ENCODE peak calls at places on chromosomes 3 and 15, in five cellular contexts. A is tibial nerve, X is stomach, U is breast epithelium, R is H1. P is an unnamed sample.

GRCh38 chr3:105555206-105555605 is 188.5 kb downstream of the ALCAM start:
- DNase-seq in A (no peak), X (no peak), U (no peak), R (no peak), P (no peak)

GRCh38 chr3:18159681-18160080 is 265.5 kb downstream of the SATB1 start:
- DNase-seq in A (no peak), X (no peak), U (no peak), R (no peak), P (no peak)

GRCh38 chr3:18559323-18559972 is 134.3 kb upstream of the SATB1 start:
- DNase-seq in A (no peak), X (peak; percentile 30), U (no peak), R (peak; percentile 27), P (no peak)

GRCh38 chr15:54206586-54207321 is 228.5 kb downstream of the UNC13C start:
- DNase-seq in A (no peak), X (no peak), U (no peak), R (no peak), P (no peak)

GRCh38 chr15:97521894-97522293 is 438.6 kb upstream of the ARRDC4 start:
- DNase-seq in A (no peak), X (no peak), U (no peak), R (no peak), P (no peak)

GRCh38 chr3:45166283-45166879 is 20.2 kb upstream of the CDCP1 start:
- DNase-seq in A (no peak), X (no peak), U (no peak), R (no peak), P (peak; percentile 45)

GRCh38 chr3:30642715-30643361 is 36.4 kb downstream of the TGFBR2 start:
- DNase-seq in A (no peak), X (no peak), U (no peak), R (no peak), P (no peak)

GRCh38 chr3:154783053-154784037 is 296.8 kb upstream of the MME start:
- DNase-seq in A (no peak), X (no peak), U (no peak), R (no peak), P (no peak)

GRCh38 chr3:71495708-71496472 is 87.6 kb downstream of the FOXP1 start:
- DNase-seq in A (no peak), X (no peak), U (no peak), R (no peak), P (no peak)

GRCh38 chr3:46113608-46114007 is 86.3 kb upstream of the XCR1 start:
- DNase-seq in A (no peak), X (no peak), U (no peak), R (no peak), P (no peak)

GRCh38 chr15:64901914-64902313 is 9.8 kb upstream of the ANKDD1A start:
- DNase-seq in A (no peak), X (no peak), U (no peak), R (no peak), P (no peak)

GRCh38 chr15:57570994-57571393 is 20.7 kb upstream of the MYZAP start:
- DNase-seq in A (no peak), X (no peak), U (no peak), R (no peak), P (no peak)

GRCh38 chr3:161475905-161476304 is 20.7 kb upstream of the OTOL1 start:
- DNase-seq in A (no peak), X (no peak), U (no peak), R (no peak), P (no peak)

GRCh38 chr3:170128977-170129431 is 52.5 kb downstream of the PHC3 start:
- DNase-seq in A (no peak), X (no peak), U (no peak), R (no peak), P (no peak)

GRCh38 chr15:48046813-48047483 is 73.8 kb upstream of the SLC24A5 start:
- DNase-seq in A (no peak), X (no peak), U (no peak), R (no peak), P (no peak)

GRCh38 chr15:35066094-35066493 is 19.0 kb downstream of the NANOGP8 start:
- DNase-seq in A (no peak), X (no peak), U (no peak), R (no peak), P (no peak)

GRCh38 chr15:90059208-90059985 is 42.9 kb downstream of the IDH2 start:
- DNase-seq in A (peak; percentile 40), X (peak; percentile 73), U (peak; percentile 59), R (no peak), P (peak; percentile 98)

GRCh38 chr3:189165092-189165491 is 6.7 kb upstream of the TPRG1 start:
- DNase-seq in A (no peak), X (peak; percentile 33), U (no peak), R (no peak), P (no peak)

GRCh38 chr3:38332202-38332601 is 14.4 kb upstream of the XYLB start:
- DNase-seq in A (no peak), X (no peak), U (no peak), R (no peak), P (no peak)

GRCh38 chr3:38335263-38335662 is 11.3 kb upstream of the XYLB start:
- DNase-seq in A (no peak), X (no peak), U (no peak), R (no peak), P (no peak)

GRCh38 chr3:38334656-38335055 is 11.9 kb upstream of the XYLB start:
- DNase-seq in A (no peak), X (no peak), U (no peak), R (no peak), P (no peak)

GRCh38 chr3:38334142-38334541 is 12.4 kb upstream of the XYLB start:
- DNase-seq in A (no peak), X (no peak), U (no peak), R (no peak), P (no peak)

GRCh38 chr3:38337703-38338102 is 8.9 kb upstream of the XYLB start:
- DNase-seq in A (no peak), X (no peak), U (no peak), R (no peak), P (no peak)
- TF ChIP-seq POLR2A in A (no peak), X (no peak), U (no peak), R (no peak), P (no peak)

GRCh38 chr3:141268281-141268680 is 36.7 kb downstream of the PXYLP1 start:
- DNase-seq in A (no peak), X (no peak), U (no peak), R (no peak), P (no peak)
- TF ChIP-seq POLR2A in A (no peak), X (no peak), U (no peak), R (no peak), P (no peak)

DNA sequence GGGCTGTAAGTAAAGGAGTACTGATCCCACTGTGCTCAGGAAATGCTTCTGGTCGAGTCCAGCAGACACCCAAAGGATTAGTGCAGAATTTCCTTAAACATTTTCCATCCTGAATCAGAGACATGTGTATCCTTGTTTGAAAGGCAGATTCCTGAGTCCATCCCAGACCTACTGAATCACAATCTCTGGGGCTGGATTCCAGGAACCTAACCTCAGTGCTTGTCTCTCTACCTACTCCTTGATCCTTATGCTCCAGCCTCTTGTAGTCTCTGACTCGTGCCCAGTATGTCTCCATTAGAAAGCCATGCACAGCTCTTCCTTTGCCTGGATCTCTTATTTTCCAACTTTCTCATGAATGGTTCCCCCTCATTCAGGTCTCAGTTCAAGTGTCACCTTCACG is 585.8 kb downstream of the NLGN1 start:
- DNase-seq in A (no peak), X (no peak), U (no peak), R (no peak), P (no peak)
- TF ChIP-seq POLR2A in A (no peak), X (no peak), U (no peak), R (no peak), P (no peak)

GRCh38 chr15:66293085-66293418 is 316 bp upstream of the DIS3L start:
- DNase-seq in A (no peak), X (no peak), U (no peak), R (no peak), P (no peak)

GRCh38 chr15:66294932-66295235 is 1.5 kb downstream of the DIS3L start:
- DNase-seq in A (no peak), X (no peak), U (no peak), R (no peak), P (no peak)

GRCh38 chr15:66294157-66294931 is 976 bp downstream of the DIS3L start:
- DNase-seq in A (no peak), X (no peak), U (no peak), R (no peak), P (no peak)

GRCh38 chr15:66292261-66293084 is 895 bp upstream of the DIS3L start:
- DNase-seq in A (no peak), X (no peak), U (no peak), R (no peak), P (no peak)

GRCh38 chr15:66293419-66294156 is at the start of gene DIS3L:
- DNase-seq in A (peak; percentile 18), X (peak; percentile 72), U (no peak), R (no peak), P (peak; percentile 93)
- TF ChIP-seq POLR2A in A (no peak), X (no peak), U (no peak), R (no peak), P (no peak)

DNA sequence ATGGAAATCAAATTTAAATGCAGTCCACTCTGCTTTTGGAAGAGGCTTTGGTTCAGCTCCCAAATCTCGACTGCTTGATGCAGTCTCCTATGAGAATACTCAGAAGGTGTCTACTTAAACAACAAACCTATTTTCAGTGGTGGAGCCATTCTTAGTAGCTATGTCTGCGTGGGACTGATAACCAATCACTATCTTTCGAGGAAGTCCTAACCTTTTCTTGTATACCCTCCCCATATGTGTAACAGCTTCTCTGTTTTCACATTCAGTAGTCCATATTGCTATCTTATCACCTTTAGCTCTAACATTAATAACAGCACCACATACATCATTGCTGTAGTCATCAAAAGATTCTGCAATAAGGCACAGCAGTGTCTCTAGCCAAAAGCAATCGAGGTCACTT is 333.0 kb upstream of the ATP11B start:
- DNase-seq in A (no peak), X (no peak), U (no peak), R (no peak), P (no peak)
- TF ChIP-seq POLR2A in A (no peak), X (no peak), U (no peak), R (no peak), P (no peak)

GRCh38 chr3:69354948-69355347 is 30.9 kb downstream of the FRMD4B start:
- DNase-seq in A (no peak), X (no peak), U (no peak), R (no peak), P (no peak)

GRCh38 chr3:69353088-69353478 is 32.8 kb downstream of the FRMD4B start:
- DNase-seq in A (no peak), X (no peak), U (no peak), R (no peak), P (no peak)

GRCh38 chr3:69352305-69353087 is 33.4 kb downstream of the FRMD4B start:
- DNase-seq in A (no peak), X (no peak), U (no peak), R (no peak), P (no peak)

GRCh38 chr3:69357196-69357595 is 28.7 kb downstream of the FRMD4B start:
- DNase-seq in A (no peak), X (no peak), U (no peak), R (no peak), P (no peak)

DNA sequence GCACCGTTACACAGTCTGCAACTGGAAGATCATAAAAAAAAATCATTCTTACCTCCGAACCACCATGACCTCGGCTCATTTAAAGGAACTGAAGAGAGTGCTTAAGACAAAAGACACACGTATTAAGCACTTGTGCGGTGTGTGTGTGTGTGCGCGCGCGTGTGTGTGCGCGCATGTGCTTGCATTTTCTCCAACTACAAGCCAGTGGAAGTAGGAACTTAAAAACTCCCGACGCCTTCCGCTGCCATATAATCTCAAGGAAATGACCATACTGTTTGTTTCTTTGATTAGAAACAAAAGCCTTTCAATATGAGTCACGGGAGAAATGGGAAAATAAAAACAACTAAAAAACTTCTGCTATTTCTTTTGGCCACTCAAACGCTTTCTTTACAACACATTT is 32.4 kb downstream of the FRMD4B start:
- DNase-seq in A (no peak), X (no peak), U (no peak), R (no peak), P (peak; percentile 76)
- TF ChIP-seq POLR2A in A (no peak), X (no peak), U (no peak), R (no peak), P (no peak)

P was measured in spleen.